ENCODE peak calls at places on chromosomes 5 and 9, in six cellular contexts. X, I, E, U, B and V are unnamed samples.

GRCh38 chr9:31535659-31536058 is 848.8 kb upstream of the ACO1 start:
- DNase-seq in X (no peak), E (no peak), I (no peak), B (no peak), U (no peak), V (no peak)

GRCh38 chr5:134845335-134845851 is 375 bp upstream of the C5orf24 start:
- DNase-seq in X (no peak), U (peak; percentile 78), B (no peak), E (no peak), I (no peak), V (no peak)

GRCh38 chr5:146079695-146080361 is 25.5 kb downstream of the PLAC8L1 start:
- DNase-seq in B (no peak), U (no peak), E (no peak), I (no peak), X (no peak), V (no peak)

GRCh38 chr5:150036513-150036912 is 36.0 kb downstream of the HMGXB3 start:
- DNase-seq in I (peak; percentile 55), B (no peak), X (no peak), E (no peak), U (peak; percentile 93), V (no peak)

GRCh38 chr5:139043127-139043905 is 154.9 kb downstream of the SIL1 start:
- DNase-seq in U (no peak), E (no peak), I (no peak), X (no peak), B (no peak), V (no peak)

GRCh38 chr9:125332527-125332926 is 70.9 kb downstream of the GAPVD1 start:
- DNase-seq in E (no peak), B (no peak), U (no peak), X (no peak), I (no peak), V (no peak)

GRCh38 chr9:83959061-83959460 is 21.0 kb downstream of the HNRNPK start:
- DNase-seq in B (no peak), X (no peak), E (no peak), U (peak; percentile 92), I (no peak), V (no peak)

GRCh38 chr5:113245427-113246052 is 189.2 kb downstream of the TSSK1B start:
- DNase-seq in I (no peak), E (no peak), X (no peak), U (no peak), B (no peak), V (no peak)

DNA sequence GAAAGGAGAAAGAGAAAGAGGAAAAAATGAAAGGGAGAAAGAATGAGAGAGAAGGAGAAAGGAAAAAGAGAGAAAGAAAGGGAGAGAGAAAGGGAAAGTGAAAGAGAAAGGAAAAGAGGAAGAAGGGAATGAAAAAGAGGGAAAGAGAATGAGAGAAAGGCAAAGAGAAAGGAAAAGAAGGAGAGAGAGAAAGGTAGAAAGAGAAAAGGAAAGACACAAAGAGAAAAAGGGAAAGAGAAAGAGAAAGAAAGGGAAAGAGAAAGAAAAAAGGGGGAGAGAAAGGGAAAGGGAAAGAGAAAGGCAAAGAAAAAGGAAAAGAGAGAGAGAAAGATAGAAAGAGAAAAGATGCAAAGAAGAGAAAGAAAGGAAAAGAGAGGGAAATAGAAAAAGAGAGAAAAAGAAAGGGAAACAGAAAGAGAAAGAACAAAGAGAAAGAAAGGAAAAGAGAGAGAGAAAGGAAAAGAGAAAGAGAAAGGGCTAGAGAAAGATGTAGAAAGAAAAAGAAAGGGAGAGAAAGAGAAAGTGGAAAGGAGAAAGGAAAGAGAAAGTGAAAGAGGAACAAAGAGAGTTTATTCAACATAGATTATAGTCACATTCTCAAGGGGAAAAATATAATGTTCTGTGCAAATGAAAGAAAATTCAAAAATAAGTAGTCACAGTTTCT is 165.2 kb downstream of the TMEM38B start:
- DNase-seq in E (no peak), U (no peak), I (no peak), B (peak; percentile 3), X (no peak), V (no peak)
- H3K36me3 ChIP-seq in E (no peaks in the 10 kb centered on the region), U (no peaks in the 10 kb centered on the region), I (no peaks in the 10 kb centered on the region), B (no peaks in the 10 kb centered on the region), X (no peaks in the 10 kb centered on the region), V (no peaks in the 10 kb centered on the region)

GRCh38 chr5:67146981-67147380 is 49.6 kb downstream of the CD180 start:
- DNase-seq in U (no peak), I (no peak), E (no peak), X (no peak), B (no peak), V (no peak)
- H3K36me3 ChIP-seq in U (peaks cover 5% of the 10 kb centered on the region), I (no peaks in the 10 kb centered on the region), E (no peaks in the 10 kb centered on the region), X (peaks cover 46% of the 10 kb centered on the region), B (peaks cover 3% of the 10 kb centered on the region), V (no peaks in the 10 kb centered on the region)

GRCh38 chr9:92254401-92255337 is 38.8 kb downstream of the IARS1 start:
- DNase-seq in U (no peak), X (no peak), E (no peak), B (no peak), I (no peak), V (no peak)

GRCh38 chr9:92253656-92254055 is 39.8 kb downstream of the IARS1 start:
- DNase-seq in B (no peak), U (no peak), X (no peak), E (no peak), I (no peak), V (no peak)

GRCh38 chr9:92263131-92263530 is 30.4 kb downstream of the IARS1 start:
- DNase-seq in I (no peak), E (no peak), X (no peak), U (no peak), B (no peak), V (no peak)

DNA sequence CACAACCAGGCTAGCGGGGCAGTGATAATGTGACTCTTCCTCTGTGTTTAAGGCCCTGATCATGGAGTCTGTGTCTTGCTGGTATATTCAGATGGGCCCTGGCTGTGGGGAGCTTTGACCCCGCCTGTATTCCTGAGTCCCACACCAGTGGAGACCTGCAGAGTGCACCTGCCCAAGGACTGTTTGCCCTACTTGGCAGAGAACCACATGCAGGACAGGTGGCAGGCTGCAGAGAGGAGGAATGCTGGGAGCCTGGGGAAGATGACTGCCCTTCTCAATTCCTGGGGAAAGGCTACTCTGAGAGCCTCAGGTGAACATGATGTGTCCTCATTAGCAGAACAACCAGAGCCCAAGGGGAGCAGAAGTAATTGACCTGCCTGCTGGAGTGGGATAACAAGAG is 36.2 kb downstream of the IARS1 start:
- DNase-seq in E (no peak), U (no peak), X (no peak), I (no peak), B (peak; percentile 17), V (no peak)
- H3K36me3 ChIP-seq in E (no peaks in the 10 kb centered on the region), U (peaks cover 40% of the 10 kb centered on the region), X (peaks cover 86% of the 10 kb centered on the region), I (peaks cover 2% of the 10 kb centered on the region), B (peaks cover 46% of the 10 kb centered on the region), V (no peaks in the 10 kb centered on the region)

GRCh38 chr9:127505396-127506116 is 54.2 kb downstream of the LRSAM1 start:
- DNase-seq in B (no peak), E (peak; percentile 57), U (no peak), I (no peak), X (no peak), V (no peak)
- H3K36me3 ChIP-seq in B (peaks cover 7% of the 10 kb centered on the region), E (no peaks in the 10 kb centered on the region), U (peaks cover 69% of the 10 kb centered on the region), I (no peaks in the 10 kb centered on the region), X (peaks cover 32% of the 10 kb centered on the region), V (no peaks in the 10 kb centered on the region)

GRCh38 chr9:91855196-91855595 is 94.8 kb downstream of the ROR2 start:
- DNase-seq in U (no peak), I (no peak), B (no peak), E (no peak), X (no peak), V (no peak)

GRCh38 chr9:91856419-91856818 is 93.6 kb downstream of the ROR2 start:
- DNase-seq in B (no peak), E (no peak), I (no peak), U (no peak), X (no peak), V (no peak)

GRCh38 chr9:91857291-91857781 is 92.7 kb downstream of the ROR2 start:
- DNase-seq in B (no peak), U (no peak), E (no peak), X (no peak), I (no peak), V (no peak)

GRCh38 chr9:91849694-91850093 is 100.3 kb downstream of the ROR2 start:
- DNase-seq in U (no peak), E (no peak), X (no peak), I (no peak), B (no peak), V (no peak)

GRCh38 chr9:91852801-91853347 is 97.2 kb downstream of the ROR2 start:
- DNase-seq in I (no peak), E (no peak), U (no peak), X (no peak), B (no peak), V (no peak)
- H3K36me3 ChIP-seq in I (no peaks in the 10 kb centered on the region), E (no peaks in the 10 kb centered on the region), U (no peaks in the 10 kb centered on the region), X (no peaks in the 10 kb centered on the region), B (no peaks in the 10 kb centered on the region), V (no peaks in the 10 kb centered on the region)

GRCh38 chr9:129861447-129861827 is 26.2 kb downstream of the USP20 start:
- DNase-seq in I (no peak), B (no peak), U (no peak), X (no peak), E (no peak), V (no peak)

GRCh38 chr9:129865668-129866320 is 30.5 kb downstream of the USP20 start:
- DNase-seq in X (no peak), B (no peak), E (no peak), U (no peak), I (no peak), V (no peak)

GRCh38 chr9:129864991-129865647 is 29.9 kb downstream of the USP20 start:
- DNase-seq in U (no peak), X (no peak), B (no peak), I (no peak), E (no peak), V (no peak)

GRCh38 chr9:129860653-129861446 is 25.6 kb downstream of the USP20 start:
- DNase-seq in B (no peak), I (no peak), X (no peak), U (no peak), E (no peak), V (no peak)

GRCh38 chr9:129863059-129863690 is 27.9 kb downstream of the USP20 start:
- DNase-seq in X (no peak), B (peak; percentile 60), I (no peak), U (no peak), E (no peak), V (peak; percentile 86)
- H3K36me3 ChIP-seq in X (peaks cover 67% of the 10 kb centered on the region), B (peaks cover 6% of the 10 kb centered on the region), I (no peaks in the 10 kb centered on the region), U (peaks cover 28% of the 10 kb centered on the region), E (no peaks in the 10 kb centered on the region), V (no peaks in the 10 kb centered on the region)

DNA sequence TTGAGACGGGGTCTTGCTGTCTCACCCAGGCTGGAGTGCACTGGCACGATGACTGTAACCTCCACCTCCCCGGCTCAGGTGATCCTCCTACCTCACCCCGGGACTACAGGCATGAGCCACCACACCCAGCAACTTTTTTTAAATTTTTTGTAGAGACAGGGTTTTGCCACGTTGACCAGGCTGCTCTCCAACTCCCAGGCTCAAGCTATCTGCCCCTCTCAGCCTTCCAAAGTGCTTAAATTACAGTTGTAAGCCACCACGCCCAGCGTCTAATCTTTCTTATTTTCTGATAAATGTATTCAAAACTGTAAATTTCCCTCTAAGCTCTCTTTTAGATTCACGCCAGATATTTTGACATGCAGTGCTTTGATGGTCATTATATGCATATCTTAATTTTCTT is 10.3 kb downstream of the FRRS1L start:
- DNase-seq in X (no peak), B (no peak), I (no peak), U (no peak), E (no peak), V (no peak)
- H3K36me3 ChIP-seq in X (no peaks in the 10 kb centered on the region), B (no peaks in the 10 kb centered on the region), I (no peaks in the 10 kb centered on the region), U (no peaks in the 10 kb centered on the region), E (no peaks in the 10 kb centered on the region), V (no peaks in the 10 kb centered on the region)